ENCODE peak calls at places on chromosomes 2 and 18, in seven cellular contexts. L is heart left ventricle; Q is cardiac muscle cell; Z is right cardiac atrium; A is fibroblast of lung; M is CD4-positive, alpha-beta T cell; D is PC-9. P is an unnamed sample. For H3K27me3, the result is how much of the 10 kb centered on the place peaks cover.

GRCh38 chr18:28541276-28541930 is 364.5 kb upstream of the CDH2 start:
- DNase-seq in Q (peak), L (no peak), D (no peak), M (no peak), A (no peak), Z (no peak), P (no peak)

GRCh38 chr2:150716186-150716585 is 228.7 kb upstream of the RND3 start:
- DNase-seq in L (no peak), Z (no peak), Q (no peak), A (peak), D (no peak), M (no peak), P (no peak)

GRCh38 chr2:174959787-174960186 is 45.4 kb downstream of the CHN1 start:
- DNase-seq in L (no peak), A (no peak), M (no peak), Z (no peak), Q (no peak), D (no peak), P (no peak)

GRCh38 chr2:10526281-10526680 is 78.2 kb upstream of the ODC1 start:
- DNase-seq in A (no peak), M (no peak), Z (no peak), D (no peak), L (no peak), Q (no peak), P (no peak)

GRCh38 chr18:2932247-2933181 is 80.4 kb downstream of the LPIN2 start:
- DNase-seq in D (peak), Z (no peak), A (peak), Q (peak), L (no peak), M (peak), P (peak)

GRCh38 chr2:225112362-225113111 is 70.3 kb upstream of the DOCK10 start:
- DNase-seq in M (no peak), Z (no peak), Q (no peak), A (no peak), L (no peak), D (no peak), P (no peak)

GRCh38 chr2:66581461-66582363 is 146.8 kb downstream of the MEIS1 start:
- DNase-seq in M (no peak), D (no peak), A (peak), L (no peak), Z (peak), Q (peak), P (no peak)

GRCh38 chr2:230234845-230235244 is 9.3 kb downstream of the SP140 start:
- DNase-seq in M (no peak), D (no peak), Q (no peak), A (peak), L (no peak), Z (no peak), P (no peak)

GRCh38 chr18:76255070-76255683 is 239.9 kb downstream of the ZNF516 start:
- DNase-seq in D (no peak), A (no peak), Z (no peak), Q (no peak), M (no peak), L (no peak), P (no peak)

GRCh38 chr18:9708057-9708881 is at the start of gene RAB31:
- DNase-seq in Q (peak), D (peak), Z (peak), L (peak), A (peak), M (no peak), P (peak)

GRCh38 chr2:45713591-45713990 is 62.1 kb downstream of the PRKCE start:
- DNase-seq in D (no peak), Q (no peak), A (no peak), L (no peak), Z (no peak), M (no peak), P (no peak)

GRCh38 chr2:223887127-223887526 is 49.7 kb upstream of the AP1S3 start:
- DNase-seq in Q (no peak), D (no peak), Z (no peak), L (no peak), M (no peak), A (peak), P (no peak)

GRCh38 chr2:196718394-196718793 is 78.9 kb downstream of the CCDC150 start:
- DNase-seq in D (no peak), Q (no peak), M (no peak), L (no peak), A (no peak), Z (no peak), P (no peak)

GRCh38 chr2:220663065-220663464 is 909.0 kb downstream of the EPHA4 start:
- DNase-seq in M (no peak), D (no peak), Q (no peak), Z (no peak), A (no peak), L (no peak), P (no peak)

GRCh38 chr2:52368141-52368540 is 1336.2 kb upstream of the NRXN1 start:
- DNase-seq in M (no peak), Z (no peak), L (no peak), Q (no peak), A (no peak), D (no peak), P (no peak)

GRCh38 chr18:63063171-63063570 is 256.4 kb downstream of the BCL2 start:
- DNase-seq in Z (no peak), A (peak), M (no peak), Q (no peak), L (no peak), D (peak), P (no peak)

GRCh38 chr2:39174022-39174421 is 53.2 kb upstream of the SOS1 start:
- DNase-seq in A (no peak), Z (no peak), Q (no peak), D (no peak), M (no peak), L (no peak), P (no peak)

GRCh38 chr2:112577756-112578155 is 6.7 kb upstream of the CHCHD5 start:
- DNase-seq in M (no peak), Z (no peak), Q (peak), A (peak), L (no peak), D (no peak), P (no peak)

GRCh38 chr2:181066333-181066732 is 85.9 kb downstream of the UBE2E3 start:
- DNase-seq in D (no peak), L (no peak), Z (no peak), M (no peak), Q (no peak), A (no peak), P (no peak)

GRCh38 chr2:138180691-138181386 is 216.6 kb downstream of the HNMT start:
- DNase-seq in Z (no peak), A (no peak), M (no peak), Q (peak), L (no peak), D (no peak), P (peak)

GRCh38 chr2:1715184-1716012 is 28.9 kb downstream of the PXDN start:
- DNase-seq in Z (no peak), L (no peak), M (no peak), A (no peak), Q (no peak), D (no peak), P (no peak)

GRCh38 chr2:88180594-88181240 is 10.6 kb downstream of the THNSL2 start:
- DNase-seq in Q (no peak), L (no peak), M (no peak), A (peak), Z (no peak), D (no peak), P (no peak)

GRCh38 chr2:88179228-88179679 is 9.1 kb downstream of the THNSL2 start:
- DNase-seq in A (no peak), Z (no peak), L (no peak), D (no peak), Q (no peak), M (no peak), P (no peak)

GRCh38 chr2:88184762-88185161 is 14.6 kb downstream of the THNSL2 start:
- DNase-seq in D (no peak), M (no peak), L (no peak), A (no peak), Q (no peak), Z (no peak), P (no peak)

GRCh38 chr2:88182721-88183120 is 12.6 kb downstream of the THNSL2 start:
- DNase-seq in Z (no peak), D (no peak), A (no peak), M (no peak), Q (no peak), L (no peak), P (no peak)

DNA sequence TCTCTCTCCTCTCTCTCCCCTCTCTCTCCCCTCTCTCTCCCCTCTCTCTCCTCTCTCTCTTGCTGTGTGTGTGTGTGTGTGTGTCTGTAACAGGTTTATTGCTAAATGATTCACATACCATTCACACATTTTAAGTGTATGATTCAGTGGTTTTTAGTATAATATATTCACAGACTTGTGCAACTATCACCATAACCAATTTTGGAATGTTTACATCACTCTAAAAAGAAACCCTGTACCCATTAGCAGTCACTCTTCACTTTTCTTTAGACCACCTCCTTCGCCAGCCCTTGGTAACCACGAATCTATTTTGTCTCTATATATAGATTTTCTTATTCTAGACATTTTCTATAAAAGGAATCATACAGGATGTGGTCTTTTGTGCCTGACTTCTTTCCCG is 11.4 kb downstream of the THNSL2 start:
- DNase-seq in Q (no peak), A (peak), L (no peak), D (no peak), Z (no peak), M (no peak), P (no peak)
- H3K27me3 ChIP-seq in Q (under half), A (under half), L (under half), D (under half), Z (under half), M (under half), P (under half)

DNA sequence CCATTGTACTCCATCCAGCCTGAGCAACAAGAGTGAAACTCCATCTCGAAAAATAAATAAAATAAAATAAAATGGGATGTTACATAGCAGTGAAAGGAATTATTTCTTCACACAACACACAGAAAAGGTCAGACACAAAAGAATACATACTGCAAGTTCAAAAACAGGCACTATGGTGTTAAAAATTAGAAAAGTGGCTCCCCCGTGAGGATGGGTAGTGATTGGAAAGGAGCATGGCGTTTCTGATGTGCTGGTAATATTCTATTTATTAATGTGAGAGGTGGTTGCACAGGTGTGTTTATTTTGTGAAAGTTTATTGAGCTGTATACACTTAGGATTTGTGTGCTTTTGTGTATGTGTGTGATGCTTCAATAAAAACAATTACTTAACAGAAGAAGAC is 22.9 kb upstream of the RAB10 start:
- DNase-seq in L (no peak), A (no peak), D (no peak), Q (no peak), Z (no peak), M (no peak), P (no peak)
- H3K27me3 ChIP-seq in L (under half), A (under half), D (under half), Q (half or more), Z (under half), M (under half), P (under half)

DNA sequence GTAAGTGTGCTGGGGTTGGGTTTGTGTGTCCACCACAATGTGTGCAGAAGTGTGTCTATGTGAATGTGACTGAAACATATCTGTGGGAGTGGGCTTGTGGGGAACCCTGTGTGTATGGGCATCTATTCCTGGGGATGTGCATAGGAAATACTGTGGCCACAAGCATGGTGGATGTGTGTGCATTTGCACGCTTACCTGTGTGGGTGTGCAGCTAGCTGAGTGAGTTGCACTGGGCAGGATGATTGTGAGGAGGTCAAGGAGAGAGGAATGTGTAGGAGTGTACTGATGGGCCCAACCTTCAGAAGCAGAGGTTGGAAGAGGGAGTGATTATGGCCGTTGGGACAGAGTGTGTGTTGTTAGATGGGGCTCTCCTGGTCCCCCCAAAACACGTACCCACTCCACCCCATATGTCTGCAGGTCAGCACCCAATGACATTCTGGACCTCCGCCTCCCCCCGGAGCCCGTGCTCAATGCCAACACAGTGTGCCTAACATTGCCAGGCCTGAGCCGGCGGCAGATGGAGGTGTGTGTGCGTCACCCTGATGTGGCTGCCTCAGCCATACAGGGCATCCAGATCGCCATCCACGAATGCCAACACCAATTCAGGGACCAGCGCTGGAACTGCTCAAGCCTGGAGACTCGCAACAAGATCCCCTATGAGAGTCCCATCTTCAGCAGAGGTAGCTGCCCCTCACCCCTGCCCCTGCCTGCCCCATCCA is 1.3 kb downstream of the WNT10A start:
- DNase-seq in Q (no peak), D (no peak), A (no peak), Z (no peak), M (no peak), L (no peak), P (no peak)
- H3K27me3 ChIP-seq in Q (half or more), D (under half), A (half or more), Z (under half), M (under half), L (half or more), P (under half)

GRCh38 chr18:78105611-78106010 is 856.0 kb downstream of the GALR1 start:
- DNase-seq in L (no peak), Z (no peak), Q (no peak), M (no peak), A (no peak), D (no peak), P (no peak)
- H3K27me3 ChIP-seq in L (under half), Z (under half), Q (under half), M (under half), A (under half), D (half or more), P (under half)

DNA sequence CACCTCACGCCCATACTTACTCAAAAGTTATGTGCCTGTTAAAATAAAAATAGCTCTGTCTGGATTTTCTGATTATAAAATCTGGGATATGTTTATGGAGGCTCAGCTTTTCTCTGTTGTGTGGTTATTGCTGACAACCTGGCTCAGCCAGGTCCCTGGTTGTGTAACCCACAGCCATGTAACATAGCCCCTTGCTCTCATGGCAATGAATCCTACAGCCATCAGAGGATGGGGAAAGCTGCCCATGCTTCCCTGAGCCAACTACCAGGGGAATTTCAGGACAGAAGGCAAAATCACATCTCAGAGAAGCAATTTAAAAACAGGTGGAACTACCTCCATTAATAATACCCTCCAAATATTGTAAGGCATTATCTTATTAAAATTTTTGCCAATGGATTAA is 29.7 kb downstream of the ST8SIA5 start:
- DNase-seq in L (no peak), A (no peak), M (no peak), D (no peak), Q (no peak), Z (no peak), P (no peak)
- H3K27me3 ChIP-seq in L (under half), A (under half), M (under half), D (under half), Q (under half), Z (under half), P (under half)

GRCh38 chr2:192190474-192190873 is 4.3 kb downstream of the TMEFF2 start:
- DNase-seq in Q (peak), D (no peak), A (peak), M (no peak), L (no peak), Z (no peak), P (no peak)
- H3K27me3 ChIP-seq in Q (half or more), D (under half), A (under half), M (half or more), L (half or more), Z (under half), P (under half)

DNA sequence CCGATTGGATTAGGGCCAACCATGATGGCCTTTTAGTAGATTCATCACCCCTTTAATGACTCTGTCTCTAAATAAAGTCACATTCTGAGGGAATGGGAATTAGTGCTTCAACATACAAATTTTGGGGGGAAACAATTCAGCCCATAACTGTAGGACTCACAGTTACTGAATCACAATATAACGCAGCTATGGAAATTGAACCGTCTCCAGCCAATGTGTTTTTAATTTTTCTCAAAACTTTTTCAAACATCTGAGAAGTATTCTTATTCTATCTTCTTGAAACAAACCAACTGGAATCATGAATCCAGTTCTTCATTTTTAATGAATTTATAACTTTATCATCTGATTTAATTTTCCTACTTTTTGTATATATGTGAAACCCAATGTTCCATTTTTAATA is 373.1 kb upstream of the SYT4 start:
- DNase-seq in M (no peak), D (no peak), L (no peak), A (no peak), Q (no peak), Z (no peak), P (no peak)
- H3K27me3 ChIP-seq in M (under half), D (under half), L (under half), A (under half), Q (under half), Z (under half), P (under half)

GRCh38 chr2:237485844-237486243 is 1.2 kb upstream of the MLPH start:
- DNase-seq in Q (no peak), A (no peak), Z (no peak), D (no peak), M (no peak), L (no peak), P (no peak)

GRCh38 chr2:237483018-237483731 is 3.9 kb upstream of the MLPH start:
- DNase-seq in L (no peak), D (peak), M (no peak), A (peak), Z (no peak), Q (no peak), P (no peak)

GRCh38 chr2:237486819-237487448 is at the start of gene MLPH:
- DNase-seq in A (peak), L (peak), M (no peak), Q (peak), D (peak), Z (peak), P (no peak)

GRCh38 chr2:237486334-237486818 is 675 bp upstream of the MLPH start:
- DNase-seq in Z (no peak), A (peak), L (no peak), Q (no peak), M (no peak), D (peak), P (no peak)

GRCh38 chr2:237485304-237485703 is 1.7 kb upstream of the MLPH start:
- DNase-seq in A (peak), M (no peak), L (no peak), D (no peak), Q (no peak), Z (no peak), P (no peak)
- H3K27me3 ChIP-seq in A (under half), M (under half), L (under half), D (under half), Q (half or more), Z (under half), P (under half)

P was measured in HAP-1.